ENCODE peak calls at places on chromosome 21, in ten cellular contexts. One of them, this sample, is unnamed.

GRCh38 chr21:14843991-14844390 is 220.8 kb downstream of the NRIP1 start:
- DNase-seq in fibroblast of pulmonary artery: no peak
- DNase-seq in activated naive CD8-positive, alpha-beta T cell treated with anti-CD3 and anti-CD28 coated beads, Interleukin-2, amount 10 ng/mL, durations not matched to agents 7 days and 5 days: no peak
- DNase-seq in effector memory CD4-positive, alpha-beta T cell: no peak
- DNase-seq in fibroblast of the aortic adventitia: no peak
- DNase-seq in lower lobe of right lung: no peak
- DNase-seq in GM12891: no peak
- DNase-seq in OCI-M1: no peak
- DNase-seq in hypothalamus: no peak
- DNase-seq in activated CD8-positive, alpha-beta memory T cell treated with anti-CD3 and anti-CD28 coated beads, Interleukin-2, amount 10 ng/mL, durations not matched to agents 7 days and 5 days: no peak
- DNase-seq in this sample: no peak

GRCh38 chr21:46109251-46110221 is 11.6 kb downstream of the COL6A2 start:
- DNase-seq in fibroblast of pulmonary artery: no peak
- DNase-seq in activated naive CD8-positive, alpha-beta T cell treated with anti-CD3 and anti-CD28 coated beads, Interleukin-2, amount 10 ng/mL, durations not matched to agents 7 days and 5 days: peak; percentile 19
- DNase-seq in effector memory CD4-positive, alpha-beta T cell: no peak
- DNase-seq in fibroblast of the aortic adventitia: no peak
- DNase-seq in lower lobe of right lung: no peak
- DNase-seq in GM12891: peak; percentile 4
- DNase-seq in OCI-M1: no peak
- DNase-seq in hypothalamus: no peak
- DNase-seq in activated CD8-positive, alpha-beta memory T cell treated with anti-CD3 and anti-CD28 coated beads, Interleukin-2, amount 10 ng/mL, durations not matched to agents 7 days and 5 days: peak; percentile 22
- DNase-seq in this sample: no peak

GRCh38 chr21:45152265-45152746 is 77.9 kb downstream of the ADARB1 start:
- DNase-seq in fibroblast of pulmonary artery: no peak
- DNase-seq in activated naive CD8-positive, alpha-beta T cell treated with anti-CD3 and anti-CD28 coated beads, Interleukin-2, amount 10 ng/mL, durations not matched to agents 7 days and 5 days: peak; percentile 77
- DNase-seq in effector memory CD4-positive, alpha-beta T cell: peak; percentile 37
- DNase-seq in fibroblast of the aortic adventitia: no peak
- DNase-seq in lower lobe of right lung: peak; percentile 77
- DNase-seq in GM12891: peak; percentile 60
- DNase-seq in OCI-M1: peak; percentile 98
- DNase-seq in hypothalamus: no peak
- DNase-seq in activated CD8-positive, alpha-beta memory T cell treated with anti-CD3 and anti-CD28 coated beads, Interleukin-2, amount 10 ng/mL, durations not matched to agents 7 days and 5 days: peak; percentile 92
- DNase-seq in this sample: peak; percentile 56

GRCh38 chr21:42574234-42575027 is 60.8 kb downstream of the SLC37A1 start:
- DNase-seq in fibroblast of pulmonary artery: peak; percentile 35
- DNase-seq in activated naive CD8-positive, alpha-beta T cell treated with anti-CD3 and anti-CD28 coated beads, Interleukin-2, amount 10 ng/mL, durations not matched to agents 7 days and 5 days: peak; percentile 2
- DNase-seq in effector memory CD4-positive, alpha-beta T cell: no peak
- DNase-seq in fibroblast of the aortic adventitia: no peak
- DNase-seq in lower lobe of right lung: peak; percentile 45
- DNase-seq in GM12891: no peak
- DNase-seq in OCI-M1: no peak
- DNase-seq in hypothalamus: no peak
- DNase-seq in activated CD8-positive, alpha-beta memory T cell treated with anti-CD3 and anti-CD28 coated beads, Interleukin-2, amount 10 ng/mL, durations not matched to agents 7 days and 5 days: no peak
- DNase-seq in this sample: no peak

GRCh38 chr21:42493109-42494060 is 2.6 kb downstream of the RSPH1 start:
- DNase-seq in fibroblast of pulmonary artery: no peak
- DNase-seq in activated naive CD8-positive, alpha-beta T cell treated with anti-CD3 and anti-CD28 coated beads, Interleukin-2, amount 10 ng/mL, durations not matched to agents 7 days and 5 days: no peak
- DNase-seq in effector memory CD4-positive, alpha-beta T cell: no peak
- DNase-seq in fibroblast of the aortic adventitia: no peak
- DNase-seq in lower lobe of right lung: no peak
- DNase-seq in GM12891: no peak
- DNase-seq in OCI-M1: no peak
- DNase-seq in hypothalamus: no peak
- DNase-seq in activated CD8-positive, alpha-beta memory T cell treated with anti-CD3 and anti-CD28 coated beads, Interleukin-2, amount 10 ng/mL, durations not matched to agents 7 days and 5 days: no peak
- DNase-seq in this sample: no peak

GRCh38 chr21:18499761-18500376 is 96.3 kb upstream of the TMPRSS15 start:
- DNase-seq in fibroblast of pulmonary artery: peak; percentile 56
- DNase-seq in activated naive CD8-positive, alpha-beta T cell treated with anti-CD3 and anti-CD28 coated beads, Interleukin-2, amount 10 ng/mL, durations not matched to agents 7 days and 5 days: no peak
- DNase-seq in effector memory CD4-positive, alpha-beta T cell: no peak
- DNase-seq in fibroblast of the aortic adventitia: peak; percentile 52
- DNase-seq in lower lobe of right lung: no peak
- DNase-seq in GM12891: no peak
- DNase-seq in OCI-M1: peak; percentile 75
- DNase-seq in hypothalamus: no peak
- DNase-seq in activated CD8-positive, alpha-beta memory T cell treated with anti-CD3 and anti-CD28 coated beads, Interleukin-2, amount 10 ng/mL, durations not matched to agents 7 days and 5 days: peak; percentile 45
- DNase-seq in this sample: peak; percentile 62

GRCh38 chr21:17682924-17683323 is 70.2 kb upstream of the BTG3 start:
- DNase-seq in fibroblast of pulmonary artery: no peak
- DNase-seq in activated naive CD8-positive, alpha-beta T cell treated with anti-CD3 and anti-CD28 coated beads, Interleukin-2, amount 10 ng/mL, durations not matched to agents 7 days and 5 days: no peak
- DNase-seq in effector memory CD4-positive, alpha-beta T cell: no peak
- DNase-seq in fibroblast of the aortic adventitia: no peak
- DNase-seq in lower lobe of right lung: no peak
- DNase-seq in GM12891: no peak
- DNase-seq in OCI-M1: no peak
- DNase-seq in hypothalamus: no peak
- DNase-seq in activated CD8-positive, alpha-beta memory T cell treated with anti-CD3 and anti-CD28 coated beads, Interleukin-2, amount 10 ng/mL, durations not matched to agents 7 days and 5 days: no peak
- DNase-seq in this sample: no peak

GRCh38 chr21:15624646-15625045 is 105.1 kb upstream of the USP25 start:
- DNase-seq in fibroblast of pulmonary artery: no peak
- DNase-seq in activated naive CD8-positive, alpha-beta T cell treated with anti-CD3 and anti-CD28 coated beads, Interleukin-2, amount 10 ng/mL, durations not matched to agents 7 days and 5 days: no peak
- DNase-seq in effector memory CD4-positive, alpha-beta T cell: no peak
- DNase-seq in fibroblast of the aortic adventitia: no peak
- DNase-seq in lower lobe of right lung: no peak
- DNase-seq in GM12891: no peak
- DNase-seq in OCI-M1: no peak
- DNase-seq in hypothalamus: no peak
- DNase-seq in activated CD8-positive, alpha-beta memory T cell treated with anti-CD3 and anti-CD28 coated beads, Interleukin-2, amount 10 ng/mL, durations not matched to agents 7 days and 5 days: no peak
- DNase-seq in this sample: no peak

GRCh38 chr21:41955516-41955915 is 1.7 kb upstream of the C2CD2 start:
- DNase-seq in fibroblast of pulmonary artery: no peak
- DNase-seq in activated naive CD8-positive, alpha-beta T cell treated with anti-CD3 and anti-CD28 coated beads, Interleukin-2, amount 10 ng/mL, durations not matched to agents 7 days and 5 days: no peak
- DNase-seq in effector memory CD4-positive, alpha-beta T cell: no peak
- DNase-seq in fibroblast of the aortic adventitia: no peak
- DNase-seq in lower lobe of right lung: no peak
- DNase-seq in GM12891: no peak
- DNase-seq in OCI-M1: no peak
- DNase-seq in hypothalamus: no peak
- DNase-seq in activated CD8-positive, alpha-beta memory T cell treated with anti-CD3 and anti-CD28 coated beads, Interleukin-2, amount 10 ng/mL, durations not matched to agents 7 days and 5 days: no peak
- DNase-seq in this sample: no peak

GRCh38 chr21:21003701-21004100 is 5.5 kb downstream of the NCAM2 start:
- DNase-seq in fibroblast of pulmonary artery: peak; percentile 48
- DNase-seq in activated naive CD8-positive, alpha-beta T cell treated with anti-CD3 and anti-CD28 coated beads, Interleukin-2, amount 10 ng/mL, durations not matched to agents 7 days and 5 days: no peak
- DNase-seq in effector memory CD4-positive, alpha-beta T cell: no peak
- DNase-seq in fibroblast of the aortic adventitia: peak; percentile 64
- DNase-seq in lower lobe of right lung: no peak
- DNase-seq in GM12891: no peak
- DNase-seq in OCI-M1: peak; percentile 89
- DNase-seq in hypothalamus: no peak
- DNase-seq in activated CD8-positive, alpha-beta memory T cell treated with anti-CD3 and anti-CD28 coated beads, Interleukin-2, amount 10 ng/mL, durations not matched to agents 7 days and 5 days: no peak
- DNase-seq in this sample: peak; percentile 35

GRCh38 chr21:39048574-39048973 is 134.7 kb downstream of the PSMG1 start:
- DNase-seq in fibroblast of pulmonary artery: peak; percentile 70
- DNase-seq in activated naive CD8-positive, alpha-beta T cell treated with anti-CD3 and anti-CD28 coated beads, Interleukin-2, amount 10 ng/mL, durations not matched to agents 7 days and 5 days: no peak
- DNase-seq in effector memory CD4-positive, alpha-beta T cell: no peak
- DNase-seq in fibroblast of the aortic adventitia: peak; percentile 58
- DNase-seq in lower lobe of right lung: no peak
- DNase-seq in GM12891: no peak
- DNase-seq in OCI-M1: no peak
- DNase-seq in hypothalamus: no peak
- DNase-seq in activated CD8-positive, alpha-beta memory T cell treated with anti-CD3 and anti-CD28 coated beads, Interleukin-2, amount 10 ng/mL, durations not matched to agents 7 days and 5 days: no peak
- DNase-seq in this sample: no peak

GRCh38 chr21:33828083-33828482 is 87.5 kb downstream of the ATP5PO start:
- DNase-seq in fibroblast of pulmonary artery: no peak
- DNase-seq in activated naive CD8-positive, alpha-beta T cell treated with anti-CD3 and anti-CD28 coated beads, Interleukin-2, amount 10 ng/mL, durations not matched to agents 7 days and 5 days: no peak
- DNase-seq in effector memory CD4-positive, alpha-beta T cell: no peak
- DNase-seq in fibroblast of the aortic adventitia: peak; percentile 75
- DNase-seq in lower lobe of right lung: no peak
- DNase-seq in GM12891: no peak
- DNase-seq in OCI-M1: no peak
- DNase-seq in hypothalamus: no peak
- DNase-seq in activated CD8-positive, alpha-beta memory T cell treated with anti-CD3 and anti-CD28 coated beads, Interleukin-2, amount 10 ng/mL, durations not matched to agents 7 days and 5 days: no peak
- DNase-seq in this sample: no peak

GRCh38 chr21:31326478-31327247 is 17.4 kb downstream of the TIAM1 start:
- DNase-seq in fibroblast of pulmonary artery: peak; percentile 35
- DNase-seq in activated naive CD8-positive, alpha-beta T cell treated with anti-CD3 and anti-CD28 coated beads, Interleukin-2, amount 10 ng/mL, durations not matched to agents 7 days and 5 days: no peak
- DNase-seq in effector memory CD4-positive, alpha-beta T cell: peak; percentile 22
- DNase-seq in fibroblast of the aortic adventitia: peak; percentile 51
- DNase-seq in lower lobe of right lung: no peak
- DNase-seq in GM12891: peak; percentile 41
- DNase-seq in OCI-M1: peak; percentile 21
- DNase-seq in hypothalamus: no peak
- DNase-seq in activated CD8-positive, alpha-beta memory T cell treated with anti-CD3 and anti-CD28 coated beads, Interleukin-2, amount 10 ng/mL, durations not matched to agents 7 days and 5 days: peak; percentile 56
- DNase-seq in this sample: no peak

GRCh38 chr21:37548521-37548981 is 182.0 kb downstream of the DYRK1A start:
- DNase-seq in fibroblast of pulmonary artery: no peak
- DNase-seq in activated naive CD8-positive, alpha-beta T cell treated with anti-CD3 and anti-CD28 coated beads, Interleukin-2, amount 10 ng/mL, durations not matched to agents 7 days and 5 days: no peak
- DNase-seq in effector memory CD4-positive, alpha-beta T cell: no peak
- DNase-seq in fibroblast of the aortic adventitia: no peak
- DNase-seq in lower lobe of right lung: no peak
- DNase-seq in GM12891: no peak
- DNase-seq in OCI-M1: peak; percentile 58
- DNase-seq in hypothalamus: no peak
- DNase-seq in activated CD8-positive, alpha-beta memory T cell treated with anti-CD3 and anti-CD28 coated beads, Interleukin-2, amount 10 ng/mL, durations not matched to agents 7 days and 5 days: peak; percentile 8
- DNase-seq in this sample: no peak

GRCh38 chr21:34968414-34969333 is 80.4 kb downstream of the RUNX1 start:
- DNase-seq in fibroblast of pulmonary artery: no peak
- DNase-seq in activated naive CD8-positive, alpha-beta T cell treated with anti-CD3 and anti-CD28 coated beads, Interleukin-2, amount 10 ng/mL, durations not matched to agents 7 days and 5 days: no peak
- DNase-seq in effector memory CD4-positive, alpha-beta T cell: no peak
- DNase-seq in fibroblast of the aortic adventitia: no peak
- DNase-seq in lower lobe of right lung: no peak
- DNase-seq in GM12891: no peak
- DNase-seq in OCI-M1: no peak
- DNase-seq in hypothalamus: no peak
- DNase-seq in activated CD8-positive, alpha-beta memory T cell treated with anti-CD3 and anti-CD28 coated beads, Interleukin-2, amount 10 ng/mL, durations not matched to agents 7 days and 5 days: peak; percentile 55
- DNase-seq in this sample: no peak

GRCh38 chr21:43304206-43304605 is 122.7 kb downstream of the SIK1 start:
- DNase-seq in fibroblast of pulmonary artery: no peak
- DNase-seq in activated naive CD8-positive, alpha-beta T cell treated with anti-CD3 and anti-CD28 coated beads, Interleukin-2, amount 10 ng/mL, durations not matched to agents 7 days and 5 days: peak; percentile 20
- DNase-seq in effector memory CD4-positive, alpha-beta T cell: no peak
- DNase-seq in fibroblast of the aortic adventitia: no peak
- DNase-seq in lower lobe of right lung: no peak
- DNase-seq in GM12891: no peak
- DNase-seq in OCI-M1: no peak
- DNase-seq in hypothalamus: no peak
- DNase-seq in activated CD8-positive, alpha-beta memory T cell treated with anti-CD3 and anti-CD28 coated beads, Interleukin-2, amount 10 ng/mL, durations not matched to agents 7 days and 5 days: no peak
- DNase-seq in this sample: no peak

GRCh38 chr21:42973309-42973990 is 912 bp upstream of the PKNOX1 start:
- DNase-seq in fibroblast of pulmonary artery: no peak
- DNase-seq in activated naive CD8-positive, alpha-beta T cell treated with anti-CD3 and anti-CD28 coated beads, Interleukin-2, amount 10 ng/mL, durations not matched to agents 7 days and 5 days: no peak
- DNase-seq in effector memory CD4-positive, alpha-beta T cell: no peak
- DNase-seq in fibroblast of the aortic adventitia: no peak
- DNase-seq in lower lobe of right lung: peak; percentile 55
- DNase-seq in GM12891: no peak
- DNase-seq in OCI-M1: peak; percentile 65
- DNase-seq in hypothalamus: no peak
- DNase-seq in activated CD8-positive, alpha-beta memory T cell treated with anti-CD3 and anti-CD28 coated beads, Interleukin-2, amount 10 ng/mL, durations not matched to agents 7 days and 5 days: peak; percentile 51
- DNase-seq in this sample: no peak

This sample was measured in SK-N-DZ.